ENCODE peak calls at places on chromosomes 16 and 17, in four cellular contexts. One of them, this sample, is unnamed.

GRCh38 chr16:77624085-77624484 is 98.2 kb upstream of the NUDT7 start:
- DNase-seq in lower leg skin: no peak
- DNase-seq in activated CD4-positive, alpha-beta T cell treated with anti-CD3 and anti-CD28 coated beads, Interleukin-2, amount 50 U/mL, for 48 hours: no peak
- DNase-seq in WTC11: no peak
- DNase-seq in this sample: no peak

GRCh38 chr17:55089955-55090573 is 121.5 kb downstream of the STXBP4 start:
- DNase-seq in activated CD4-positive, alpha-beta T cell treated with anti-CD3 and anti-CD28 coated beads, Interleukin-2, amount 50 U/mL, for 48 hours: peak
- DNase-seq in lower leg skin: no peak
- DNase-seq in WTC11: no peak
- DNase-seq in this sample: no peak

GRCh38 chr16:87178177-87178863 is 138.9 kb downstream of the C16orf95 start:
- DNase-seq in activated CD4-positive, alpha-beta T cell treated with anti-CD3 and anti-CD28 coated beads, Interleukin-2, amount 50 U/mL, for 48 hours: no peak
- DNase-seq in WTC11: no peak
- DNase-seq in lower leg skin: no peak
- DNase-seq in this sample: peak

GRCh38 chr16:1923299-1924034 is 5.3 kb upstream of the HS3ST6 start:
- DNase-seq in lower leg skin: no peak
- DNase-seq in WTC11: peak
- DNase-seq in activated CD4-positive, alpha-beta T cell treated with anti-CD3 and anti-CD28 coated beads, Interleukin-2, amount 50 U/mL, for 48 hours: peak
- DNase-seq in this sample: peak

GRCh38 chr16:17515421-17516210 is 44.9 kb upstream of the XYLT1 start:
- DNase-seq in lower leg skin: no peak
- DNase-seq in activated CD4-positive, alpha-beta T cell treated with anti-CD3 and anti-CD28 coated beads, Interleukin-2, amount 50 U/mL, for 48 hours: no peak
- DNase-seq in WTC11: no peak
- DNase-seq in this sample: no peak

GRCh38 chr17:41544497-41544896 is 16.4 kb upstream of the KRT19 start:
- DNase-seq in WTC11: no peak
- DNase-seq in activated CD4-positive, alpha-beta T cell treated with anti-CD3 and anti-CD28 coated beads, Interleukin-2, amount 50 U/mL, for 48 hours: no peak
- DNase-seq in lower leg skin: no peak
- DNase-seq in this sample: no peak

GRCh38 chr17:21039839-21040575 is 2.8 kb downstream of the USP22 start:
- DNase-seq in lower leg skin: no peak
- DNase-seq in WTC11: no peak
- DNase-seq in activated CD4-positive, alpha-beta T cell treated with anti-CD3 and anti-CD28 coated beads, Interleukin-2, amount 50 U/mL, for 48 hours: peak
- DNase-seq in this sample: peak

GRCh38 chr17:3732171-3732570 is 8.5 kb downstream of the HASPIN start:
- DNase-seq in lower leg skin: no peak
- DNase-seq in activated CD4-positive, alpha-beta T cell treated with anti-CD3 and anti-CD28 coated beads, Interleukin-2, amount 50 U/mL, for 48 hours: no peak
- DNase-seq in WTC11: no peak
- DNase-seq in this sample: peak

GRCh38 chr16:76931186-76931585 is 259.8 kb upstream of the MON1B start:
- DNase-seq in lower leg skin: no peak
- DNase-seq in activated CD4-positive, alpha-beta T cell treated with anti-CD3 and anti-CD28 coated beads, Interleukin-2, amount 50 U/mL, for 48 hours: no peak
- DNase-seq in WTC11: no peak
- DNase-seq in this sample: no peak

GRCh38 chr16:57009641-57010170 is 20.3 kb downstream of the NLRC5 start:
- DNase-seq in activated CD4-positive, alpha-beta T cell treated with anti-CD3 and anti-CD28 coated beads, Interleukin-2, amount 50 U/mL, for 48 hours: no peak
- DNase-seq in lower leg skin: peak
- DNase-seq in WTC11: no peak
- DNase-seq in this sample: peak

GRCh38 chr16:27579086-27579980 is 29.4 kb downstream of the KATNIP start:
- DNase-seq in activated CD4-positive, alpha-beta T cell treated with anti-CD3 and anti-CD28 coated beads, Interleukin-2, amount 50 U/mL, for 48 hours: no peak
- DNase-seq in WTC11: no peak
- DNase-seq in lower leg skin: no peak
- DNase-seq in this sample: no peak

GRCh38 chr17:83201206-83202001 is 122.0 kb downstream of the METRNL start:
- DNase-seq in lower leg skin: peak
- DNase-seq in activated CD4-positive, alpha-beta T cell treated with anti-CD3 and anti-CD28 coated beads, Interleukin-2, amount 50 U/mL, for 48 hours: no peak
- DNase-seq in WTC11: no peak
- DNase-seq in this sample: no peak

GRCh38 chr16:66853261-66854139 is 9.3 kb downstream of the CA7 start:
- DNase-seq in lower leg skin: no peak
- DNase-seq in WTC11: no peak
- DNase-seq in activated CD4-positive, alpha-beta T cell treated with anti-CD3 and anti-CD28 coated beads, Interleukin-2, amount 50 U/mL, for 48 hours: no peak
- DNase-seq in this sample: peak

GRCh38 chr17:3571043-3571900 is 13.7 kb upstream of the TRPV3 start:
- DNase-seq in activated CD4-positive, alpha-beta T cell treated with anti-CD3 and anti-CD28 coated beads, Interleukin-2, amount 50 U/mL, for 48 hours: no peak
- DNase-seq in WTC11: no peak
- DNase-seq in lower leg skin: no peak
- DNase-seq in this sample: peak

GRCh38 chr16:85798901-85799496 is 345 bp downstream of the EMC8 start:
- DNase-seq in WTC11: peak
- DNase-seq in activated CD4-positive, alpha-beta T cell treated with anti-CD3 and anti-CD28 coated beads, Interleukin-2, amount 50 U/mL, for 48 hours: peak
- DNase-seq in lower leg skin: no peak
- DNase-seq in this sample: peak

GRCh38 chr16:54407596-54407995 is 121.0 kb upstream of the IRX3 start:
- DNase-seq in activated CD4-positive, alpha-beta T cell treated with anti-CD3 and anti-CD28 coated beads, Interleukin-2, amount 50 U/mL, for 48 hours: no peak
- DNase-seq in lower leg skin: no peak
- DNase-seq in WTC11: no peak
- DNase-seq in this sample: no peak

GRCh38 chr17:19288453-19288852 is 51.3 kb downstream of the EPN2 start:
- DNase-seq in lower leg skin: no peak
- DNase-seq in WTC11: peak
- DNase-seq in activated CD4-positive, alpha-beta T cell treated with anti-CD3 and anti-CD28 coated beads, Interleukin-2, amount 50 U/mL, for 48 hours: no peak
- DNase-seq in this sample: peak

GRCh38 chr17:5794881-5795486 is 210.7 kb upstream of the NLRP1 start:
- DNase-seq in WTC11: no peak
- DNase-seq in activated CD4-positive, alpha-beta T cell treated with anti-CD3 and anti-CD28 coated beads, Interleukin-2, amount 50 U/mL, for 48 hours: no peak
- DNase-seq in lower leg skin: no peak
- DNase-seq in this sample: no peak

GRCh38 chr17:57553525-57553924 is 191.6 kb downstream of the CCDC182 start:
- DNase-seq in lower leg skin: no peak
- DNase-seq in activated CD4-positive, alpha-beta T cell treated with anti-CD3 and anti-CD28 coated beads, Interleukin-2, amount 50 U/mL, for 48 hours: no peak
- DNase-seq in WTC11: no peak
- DNase-seq in this sample: no peak

GRCh38 chr17:2697611-2698162 is 13.9 kb downstream of the CLUH start:
- DNase-seq in activated CD4-positive, alpha-beta T cell treated with anti-CD3 and anti-CD28 coated beads, Interleukin-2, amount 50 U/mL, for 48 hours: no peak
- DNase-seq in WTC11: peak
- DNase-seq in lower leg skin: no peak
- DNase-seq in this sample: peak

GRCh38 chr16:57651344-57652333 is 16.5 kb upstream of the ADGRG3 start:
- DNase-seq in lower leg skin: no peak
- DNase-seq in activated CD4-positive, alpha-beta T cell treated with anti-CD3 and anti-CD28 coated beads, Interleukin-2, amount 50 U/mL, for 48 hours: no peak
- DNase-seq in WTC11: no peak
- DNase-seq in this sample: no peak

GRCh38 chr17:73560661-73561060 is 83.6 kb downstream of the SDK2 start:
- DNase-seq in WTC11: peak
- DNase-seq in lower leg skin: no peak
- DNase-seq in activated CD4-positive, alpha-beta T cell treated with anti-CD3 and anti-CD28 coated beads, Interleukin-2, amount 50 U/mL, for 48 hours: no peak
- DNase-seq in this sample: peak

GRCh38 chr16:59013930-59014329 is 279.8 kb upstream of the GOT2 start:
- DNase-seq in WTC11: no peak
- DNase-seq in activated CD4-positive, alpha-beta T cell treated with anti-CD3 and anti-CD28 coated beads, Interleukin-2, amount 50 U/mL, for 48 hours: no peak
- DNase-seq in lower leg skin: no peak
- DNase-seq in this sample: no peak

GRCh38 chr17:77371117-77371887 is 230.5 kb downstream of the SEC14L1 start:
- DNase-seq in lower leg skin: no peak
- DNase-seq in WTC11: no peak
- DNase-seq in activated CD4-positive, alpha-beta T cell treated with anti-CD3 and anti-CD28 coated beads, Interleukin-2, amount 50 U/mL, for 48 hours: no peak
- DNase-seq in this sample: peak

GRCh38 chr16:31916056-31916488 is 42.5 kb downstream of the ZNF267 start:
- DNase-seq in lower leg skin: no peak
- DNase-seq in activated CD4-positive, alpha-beta T cell treated with anti-CD3 and anti-CD28 coated beads, Interleukin-2, amount 50 U/mL, for 48 hours: no peak
- DNase-seq in WTC11: no peak
- DNase-seq in this sample: no peak

GRCh38 chr16:61233718-61234117 is 802.5 kb downstream of the CDH8 start:
- DNase-seq in WTC11: no peak
- DNase-seq in activated CD4-positive, alpha-beta T cell treated with anti-CD3 and anti-CD28 coated beads, Interleukin-2, amount 50 U/mL, for 48 hours: no peak
- DNase-seq in lower leg skin: no peak
- DNase-seq in this sample: no peak

GRCh38 chr16:1724491-1724890 is 18.5 kb downstream of the MAPK8IP3 start:
- DNase-seq in activated CD4-positive, alpha-beta T cell treated with anti-CD3 and anti-CD28 coated beads, Interleukin-2, amount 50 U/mL, for 48 hours: no peak
- DNase-seq in WTC11: no peak
- DNase-seq in lower leg skin: no peak
- DNase-seq in this sample: peak

GRCh38 chr17:70168979-70169706 is at the start of gene KCNJ2:
- DNase-seq in activated CD4-positive, alpha-beta T cell treated with anti-CD3 and anti-CD28 coated beads, Interleukin-2, amount 50 U/mL, for 48 hours: peak
- DNase-seq in WTC11: peak
- DNase-seq in lower leg skin: peak
- DNase-seq in this sample: peak

GRCh38 chr16:68951991-68952877 is 108.9 kb downstream of the TANGO6 start:
- DNase-seq in WTC11: no peak
- DNase-seq in activated CD4-positive, alpha-beta T cell treated with anti-CD3 and anti-CD28 coated beads, Interleukin-2, amount 50 U/mL, for 48 hours: no peak
- DNase-seq in lower leg skin: no peak
- DNase-seq in this sample: no peak

GRCh38 chr16:3755249-3755648 is 37.9 kb upstream of the TRAP1 start:
- DNase-seq in WTC11: no peak
- DNase-seq in lower leg skin: no peak
- DNase-seq in activated CD4-positive, alpha-beta T cell treated with anti-CD3 and anti-CD28 coated beads, Interleukin-2, amount 50 U/mL, for 48 hours: no peak
- DNase-seq in this sample: no peak

GRCh38 chr17:82244413-82245140 is 15.7 kb downstream of the SLC16A3 start:
- DNase-seq in activated CD4-positive, alpha-beta T cell treated with anti-CD3 and anti-CD28 coated beads, Interleukin-2, amount 50 U/mL, for 48 hours: peak
- DNase-seq in lower leg skin: no peak
- DNase-seq in WTC11: no peak
- DNase-seq in this sample: peak

GRCh38 chr17:58153046-58153445 is 4.9 kb downstream of the OR4D1 start:
- DNase-seq in lower leg skin: no peak
- DNase-seq in WTC11: no peak
- DNase-seq in activated CD4-positive, alpha-beta T cell treated with anti-CD3 and anti-CD28 coated beads, Interleukin-2, amount 50 U/mL, for 48 hours: peak
- DNase-seq in this sample: no peak

GRCh38 chr17:35747540-35748017 is 5.5 kb downstream of the GAS2L2 start:
- DNase-seq in activated CD4-positive, alpha-beta T cell treated with anti-CD3 and anti-CD28 coated beads, Interleukin-2, amount 50 U/mL, for 48 hours: peak
- DNase-seq in lower leg skin: peak
- DNase-seq in WTC11: peak
- DNase-seq in this sample: peak

GRCh38 chr16:53434436-53435065 is at the start of gene RBL2:
- DNase-seq in WTC11: peak
- DNase-seq in lower leg skin: peak
- DNase-seq in activated CD4-positive, alpha-beta T cell treated with anti-CD3 and anti-CD28 coated beads, Interleukin-2, amount 50 U/mL, for 48 hours: peak
- DNase-seq in this sample: peak

GRCh38 chr17:47727704-47728036 is 5.4 kb upstream of the TBX21 start:
- DNase-seq in WTC11: no peak
- DNase-seq in lower leg skin: no peak
- DNase-seq in activated CD4-positive, alpha-beta T cell treated with anti-CD3 and anti-CD28 coated beads, Interleukin-2, amount 50 U/mL, for 48 hours: no peak
- DNase-seq in this sample: no peak

This sample was measured in H7.